ENCODE peak calls at places on chromosomes 5 and 9, in eight cellular contexts. V, W, I, Q, K, N, X and M are unnamed samples. For H3K4me1, the result is how much of the 10 kb centered on the place peaks cover.

GRCh38 chr9:112059145-112059979 is 115.7 kb downstream of the SUSD1 start:
- DNase-seq in V (no peak), W (no peak), I (no peak), Q (no peak), K (no peak), N (peak), X (no peak), M (no peak)

GRCh38 chr9:135070198-135070951 is 17.1 kb upstream of the OLFM1 start:
- DNase-seq in V (no peak), W (peak), I (peak), Q (no peak), K (no peak), N (no peak), X (no peak), M (peak)

GRCh38 chr5:98657559-98657958 is 115.9 kb upstream of the RGMB start:
- DNase-seq in V (no peak), W (no peak), I (no peak), Q (no peak), K (no peak), N (no peak), X (no peak), M (no peak)

GRCh38 chr5:38148021-38148625 is 110.2 kb upstream of the EGFLAM start:
- DNase-seq in V (no peak), W (no peak), I (no peak), Q (no peak), K (no peak), N (peak), X (no peak), M (no peak)

GRCh38 chr5:58922392-58923171 is 339.7 kb downstream of the RAB3C start:
- DNase-seq in V (peak), W (no peak), I (peak), Q (peak), K (no peak), N (no peak), X (no peak), M (peak)

GRCh38 chr9:19049872-19050636 is 827 bp downstream of the RRAGA start:
- DNase-seq in V (no peak), W (peak), I (no peak), Q (no peak), K (no peak), N (no peak), X (no peak), M (no peak)

GRCh38 chr5:10478436-10478835 is 36.8 kb downstream of the ROPN1L start:
- DNase-seq in V (no peak), W (no peak), I (no peak), Q (no peak), K (no peak), N (no peak), X (no peak), M (no peak)

GRCh38 chr5:40321514-40321913 is 358.2 kb upstream of the PTGER4 start:
- DNase-seq in V (no peak), W (no peak), I (no peak), Q (no peak), K (no peak), N (no peak), X (no peak), M (no peak)

GRCh38 chr5:92514901-92515300 is 1066.1 kb downstream of the NR2F1-AS1 start:
- DNase-seq in V (no peak), W (no peak), I (no peak), Q (no peak), K (no peak), N (no peak), X (no peak), M (no peak)

GRCh38 chr9:81375461-81376100 is 313.8 kb downstream of the TLE1 start:
- DNase-seq in V (no peak), W (no peak), I (no peak), Q (no peak), K (no peak), N (no peak), X (no peak), M (no peak)

GRCh38 chr5:101364469-101364868 is 461.4 kb upstream of the ST8SIA4 start:
- DNase-seq in V (no peak), W (no peak), I (no peak), Q (no peak), K (no peak), N (no peak), X (no peak), M (no peak)

GRCh38 chr5:72510610-72511121 is 3.5 kb upstream of the ZNF366 start:
- DNase-seq in V (no peak), W (no peak), I (no peak), Q (no peak), K (no peak), N (no peak), X (no peak), M (peak)

GRCh38 chr5:123209163-123210013 is 120.3 kb downstream of the PRDM6 start:
- DNase-seq in V (no peak), W (no peak), I (no peak), Q (no peak), K (no peak), N (peak), X (peak), M (no peak)

GRCh38 chr5:37717276-37717612 is 122.6 kb downstream of the GDNF start:
- DNase-seq in V (no peak), W (no peak), I (no peak), Q (no peak), K (no peak), N (no peak), X (no peak), M (no peak)

GRCh38 chr9:136122425-136123383 is 4.0 kb upstream of the TMEM250 start:
- DNase-seq in V (peak), W (peak), I (peak), Q (peak), K (no peak), N (peak), X (no peak), M (no peak)

GRCh38 chr9:96500696-96501660 is 51.0 kb downstream of the HABP4 start:
- DNase-seq in V (no peak), W (no peak), I (no peak), Q (no peak), K (no peak), N (no peak), X (no peak), M (no peak)

GRCh38 chr9:16625106-16625505 is 245.4 kb downstream of the BNC2 start:
- DNase-seq in V (no peak), W (no peak), I (no peak), Q (no peak), K (no peak), N (no peak), X (no peak), M (no peak)

GRCh38 chr5:179268966-179269693 is 76.1 kb downstream of the ADAMTS2 start:
- DNase-seq in V (no peak), W (no peak), I (peak), Q (no peak), K (no peak), N (no peak), X (no peak), M (peak)

GRCh38 chr9:109742759-109743388 is 37.1 kb upstream of the PALM2AKAP2 start:
- DNase-seq in V (no peak), W (no peak), I (no peak), Q (no peak), K (no peak), N (no peak), X (no peak), M (no peak)

GRCh38 chr5:38237681-38238080 is 20.7 kb upstream of the EGFLAM start:
- DNase-seq in V (no peak), W (no peak), I (no peak), Q (no peak), K (no peak), N (no peak), X (no peak), M (no peak)

GRCh38 chr5:72818866-72819534 is 2.5 kb downstream of the TNPO1 start:
- DNase-seq in V (peak), W (peak), I (peak), Q (peak), K (no peak), N (peak), X (peak), M (no peak)

GRCh38 chr9:134165357-134166315 is 1.3 kb upstream of the RNU6ATAC start:
- DNase-seq in V (no peak), W (peak), I (peak), Q (peak), K (no peak), N (no peak), X (peak), M (no peak)

GRCh38 chr5:65808261-65808741 is 86.3 kb downstream of the NLN start:
- DNase-seq in V (no peak), W (no peak), I (no peak), Q (no peak), K (no peak), N (no peak), X (no peak), M (no peak)

GRCh38 chr9:15513335-15513734 is 2.6 kb upstream of the PSIP1 start:
- DNase-seq in V (no peak), W (peak), I (no peak), Q (no peak), K (no peak), N (peak), X (peak), M (no peak)

GRCh38 chr5:103674739-103675138 is 112.2 kb upstream of the NUDT12 start:
- DNase-seq in V (no peak), W (no peak), I (no peak), Q (no peak), K (no peak), N (no peak), X (no peak), M (no peak)

GRCh38 chr5:31935702-31936347 is 238.3 kb downstream of the GOLPH3 start:
- DNase-seq in V (peak), W (no peak), I (no peak), Q (peak), K (no peak), N (no peak), X (no peak), M (peak)

GRCh38 chr5:137758719-137759312 is 4.7 kb upstream of the HNRNPA0 start:
- DNase-seq in V (no peak), W (no peak), I (no peak), Q (no peak), K (peak), N (peak), X (no peak), M (no peak)

GRCh38 chr9:37503736-37504135 is 18.0 kb downstream of the POLR1E start:
- DNase-seq in V (no peak), W (no peak), I (no peak), Q (no peak), K (no peak), N (no peak), X (no peak), M (no peak)

GRCh38 chr5:160507181-160507811 is 85.6 kb downstream of the PTTG1 start:
- DNase-seq in V (no peak), W (no peak), I (no peak), Q (no peak), K (no peak), N (no peak), X (no peak), M (no peak)

GRCh38 chr9:127790094-127790855 is 4.4 kb downstream of the CDK9 start:
- DNase-seq in V (no peak), W (no peak), I (no peak), Q (no peak), K (no peak), N (no peak), X (no peak), M (no peak)

GRCh38 chr9:20200900-20201495 is 412.2 kb upstream of the SLC24A2 start:
- DNase-seq in V (no peak), W (peak), I (no peak), Q (peak), K (no peak), N (no peak), X (no peak), M (no peak)

GRCh38 chr9:27194401-27195091 is 85.5 kb downstream of the TEK start:
- DNase-seq in V (no peak), W (no peak), I (no peak), Q (no peak), K (no peak), N (no peak), X (peak), M (no peak)

GRCh38 chr9:137058651-137059234 is 4.9 kb upstream of the ENTPD2 start:
- DNase-seq in V (no peak), W (no peak), I (no peak), Q (no peak), K (no peak), N (no peak), X (no peak), M (no peak)

GRCh38 chr5:123916331-123917121 is 404.5 kb downstream of the CSNK1G3 start:
- DNase-seq in V (no peak), W (no peak), I (no peak), Q (peak), K (no peak), N (no peak), X (peak), M (no peak)

GRCh38 chr9:95511232-95511951 is 5.4 kb downstream of the PTCH1 start:
- DNase-seq in V (peak), W (no peak), I (peak), Q (peak), K (no peak), N (peak), X (no peak), M (peak)

GRCh38 chr9:136019681-136020060 is 58.5 kb upstream of the UBAC1 start:
- DNase-seq in V (no peak), W (no peak), I (no peak), Q (no peak), K (no peak), N (no peak), X (no peak), M (no peak)

GRCh38 chr5:150434502-150434901 is 15.0 kb downstream of the RPS14 start:
- DNase-seq in V (no peak), W (no peak), I (no peak), Q (peak), K (no peak), N (peak), X (no peak), M (no peak)

DNA sequence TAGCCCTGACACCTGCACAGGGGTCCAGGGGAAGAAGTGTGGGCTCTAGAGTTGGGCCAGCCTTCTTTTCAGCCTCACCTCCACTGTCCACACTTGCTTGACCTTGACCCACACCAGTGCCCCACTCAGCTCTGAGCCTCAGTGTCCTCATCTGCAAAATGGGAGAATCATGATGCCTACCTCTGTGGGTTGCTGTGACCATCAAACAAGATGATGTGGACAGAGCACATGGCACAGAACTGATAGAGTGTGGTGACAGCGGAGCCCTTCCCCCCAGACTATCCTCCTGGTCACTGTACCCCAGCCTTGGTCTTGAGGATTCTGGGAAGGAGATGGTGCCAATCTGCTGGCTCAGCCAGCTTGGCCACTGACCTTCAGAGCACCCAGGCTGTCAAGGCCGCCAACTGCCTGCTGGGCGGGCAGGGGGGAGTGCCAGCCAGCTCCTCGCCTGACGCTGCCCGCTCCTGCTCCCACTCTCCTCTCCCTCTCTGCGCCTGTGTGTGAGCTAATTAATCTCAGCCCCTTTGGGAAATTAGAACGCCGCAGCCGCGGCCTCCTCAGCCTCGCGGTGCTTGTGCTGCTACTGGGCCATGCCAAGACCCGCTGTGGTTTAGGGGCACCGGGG is 16.7 kb downstream of the CXXC5 start:
- DNase-seq in V (no peak), W (peak), I (no peak), Q (no peak), K (no peak), N (no peak), X (no peak), M (no peak)
- H3K4me3 ChIP-seq in V (no peak), W (no peak), I (peak), Q (no peak), K (no peak), N (no peak), X (no peak), M (no peak)

GRCh38 chr5:14153932-14154646 is 10.9 kb downstream of the TRIO start:
- DNase-seq in V (peak), W (no peak), I (no peak), Q (peak), K (no peak), N (no peak), X (no peak), M (no peak)
- TF ChIP-seq POLR2AphosphoS5 in V (no peak), W (no peak), I (no peak), Q (peak), K (no peak), N (no peak), X (no peak), M (no peak)

DNA sequence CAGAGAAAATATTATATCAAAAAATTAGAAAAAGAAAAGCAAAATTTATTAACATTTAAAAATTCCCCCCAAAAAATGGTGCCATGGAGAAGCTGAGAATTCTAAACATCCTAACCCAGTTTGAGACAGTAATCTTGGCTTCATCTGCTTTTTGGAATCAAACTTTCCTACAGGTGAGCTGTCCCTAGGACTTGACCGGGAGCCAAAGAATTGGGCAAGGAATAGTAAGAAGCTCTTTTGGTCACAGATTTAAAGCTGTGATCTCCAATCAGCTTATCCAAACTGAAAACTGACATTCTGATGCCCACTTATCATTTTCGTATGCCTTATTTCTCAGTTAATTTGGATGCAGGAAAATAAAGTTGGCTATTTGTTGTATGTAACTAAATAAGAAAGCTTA is 457.3 kb upstream of the DMAC1 start:
- DNase-seq in V (no peak), W (no peak), I (no peak), Q (no peak), K (no peak), N (no peak), X (no peak), M (no peak)
- H3K4me1 ChIP-seq in V (under half), W (under half), I (under half), Q (under half), K (under half), N (under half), X (under half), M (under half)

DNA sequence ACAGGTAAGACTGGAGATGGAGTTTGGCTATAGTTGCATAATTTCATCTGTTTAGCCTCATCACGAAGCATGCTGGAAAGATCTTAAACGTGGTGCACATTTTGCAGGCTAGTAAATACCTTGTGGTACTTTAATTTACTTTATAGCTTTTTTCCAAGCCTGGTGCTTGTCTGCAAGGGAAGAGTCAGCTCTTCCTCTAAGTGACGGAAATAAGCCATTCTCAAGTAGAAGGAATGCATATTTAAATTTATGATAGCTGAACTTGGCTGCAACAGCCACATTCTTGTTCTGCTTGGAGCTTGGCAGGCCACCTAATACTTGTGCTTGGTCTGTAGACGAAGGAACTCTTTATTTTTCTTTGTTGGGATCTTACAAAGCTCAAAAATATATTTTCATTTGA is 188.0 kb upstream of the PIK3R1 start:
- DNase-seq in V (no peak), W (no peak), I (no peak), Q (peak), K (no peak), N (no peak), X (no peak), M (no peak)
- H3K4me3 ChIP-seq in V (no peak), W (no peak), I (no peak), Q (no peak), K (no peak), N (no peak), X (no peak), M (no peak)

GRCh38 chr5:128196791-128197190 is 113.2 kb downstream of the SLC12A2 start:
- DNase-seq in V (no peak), W (no peak), I (no peak), Q (no peak), K (no peak), N (no peak), X (no peak), M (no peak)
- TF ChIP-seq POLR2AphosphoS5 in V (no peak), W (no peak), I (no peak), Q (no peak), K (no peak), N (no peak), X (no peak), M (no peak)

DNA sequence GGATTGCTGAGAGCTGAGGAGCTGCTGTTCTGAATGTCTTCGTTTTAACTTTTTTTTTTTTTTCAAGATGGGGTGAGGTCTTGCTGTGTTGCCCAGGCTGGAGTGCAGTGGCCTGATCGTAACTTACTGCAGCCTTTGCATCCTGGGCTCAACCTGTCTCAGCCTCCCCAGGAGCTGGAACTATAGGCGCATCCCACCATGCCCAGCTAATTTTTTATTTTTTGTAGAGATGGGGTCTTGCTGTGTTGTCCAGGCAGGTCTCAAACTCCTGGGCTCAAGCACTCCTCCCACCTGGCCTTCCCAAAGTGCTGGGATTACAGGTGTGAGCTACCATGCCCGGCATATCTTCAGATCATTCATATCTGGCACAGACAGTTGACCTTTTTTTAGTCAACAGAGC is 46.5 kb downstream of the TRIO start:
- DNase-seq in V (no peak), W (no peak), I (no peak), Q (no peak), K (no peak), N (no peak), X (no peak), M (no peak)
- H3K4me1 ChIP-seq in V (under half), W (under half), I (half or more), Q (under half), K (under half), N (under half), X (half or more), M (under half)

DNA sequence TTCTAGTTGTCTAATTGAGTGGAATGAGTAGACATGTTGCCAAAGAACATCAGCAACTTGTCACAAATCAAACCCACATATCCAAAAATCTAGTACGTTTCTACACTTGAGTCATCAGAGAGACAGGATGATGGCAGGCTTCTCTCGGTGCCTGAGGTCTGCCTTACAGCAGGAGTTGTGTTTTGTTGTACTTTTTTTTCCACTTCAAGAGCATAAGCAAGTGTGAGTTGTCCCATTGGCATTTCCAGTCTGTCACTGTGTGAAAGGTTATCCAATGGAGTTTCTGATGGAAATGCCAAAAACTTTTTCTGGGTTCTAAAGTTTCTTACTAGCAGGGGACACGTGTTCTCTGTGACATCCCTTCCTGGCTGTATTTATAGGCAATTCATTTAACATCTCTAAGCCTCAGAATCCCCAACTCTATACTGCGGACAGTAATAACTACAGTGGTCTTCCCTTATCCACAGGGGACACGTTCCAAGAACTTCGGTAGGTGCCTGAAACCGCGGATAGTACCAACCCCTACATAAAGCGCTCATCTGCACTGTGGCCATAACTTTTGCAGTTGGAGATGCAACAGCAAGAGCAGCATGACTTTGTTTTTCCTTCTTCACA is 246.5 kb downstream of the SYK start:
- DNase-seq in V (no peak), W (no peak), I (no peak), Q (no peak), K (no peak), N (no peak), X (no peak), M (no peak)
- H3K4me3 ChIP-seq in V (no peak), W (no peak), I (no peak), Q (no peak), K (no peak), N (no peak), X (no peak), M (no peak)